ENCODE peak calls at places on chromosome 14, in seven cellular contexts. W is psoas muscle; V is ovary; K is CD4-positive, alpha-beta T cell; P is A549; C is tibial artery; A is neuronal stem cell. M is an unnamed sample.

GRCh38 chr14:73754911-73755360 is 40.8 kb upstream of the PNMA1 start:
- DNase-seq in W (peak), V (peak), K (no peak), P (no peak), C (no peak), A (no peak), M (no peak)

GRCh38 chr14:63178912-63179311 is 25.3 kb upstream of the RHOJ start:
- DNase-seq in W (no peak), V (no peak), K (no peak), P (no peak), C (no peak), A (no peak), M (no peak)

GRCh38 chr14:36976571-36977023 is 195.8 kb downstream of the SLC25A21 start:
- DNase-seq in W (no peak), V (no peak), K (no peak), P (no peak), C (no peak), A (no peak), M (no peak)

GRCh38 chr14:74945852-74946658 is 9.3 kb downstream of the PGF start:
- DNase-seq in W (peak), V (peak), K (peak), P (peak), C (peak), A (peak), M (no peak)

GRCh38 chr14:29800961-29801360 is 126.7 kb downstream of the PRKD1 start:
- DNase-seq in W (no peak), V (no peak), K (no peak), P (no peak), C (no peak), A (no peak), M (no peak)

GRCh38 chr14:54933006-54933405 is 30.4 kb upstream of the GCH1 start:
- DNase-seq in W (no peak), V (no peak), K (no peak), P (no peak), C (no peak), A (no peak), M (no peak)

GRCh38 chr14:91883770-91884169 is 16.4 kb upstream of the TC2N start:
- DNase-seq in W (peak), V (peak), K (no peak), P (no peak), C (peak), A (no peak), M (peak)

GRCh38 chr14:33039321-33039720 is 100.6 kb downstream of the NPAS3 start:
- DNase-seq in W (no peak), V (no peak), K (no peak), P (no peak), C (no peak), A (no peak), M (no peak)

GRCh38 chr14:105325716-105326567 is 11.4 kb downstream of the PACS2 start:
- DNase-seq in W (no peak), V (no peak), K (no peak), P (no peak), C (no peak), A (no peak), M (no peak)

GRCh38 chr14:54208751-54209150 is 188.1 kb upstream of the CDKN3 start:
- DNase-seq in W (no peak), V (no peak), K (no peak), P (no peak), C (no peak), A (no peak), M (no peak)

GRCh38 chr14:65164068-65164824 is 61.9 kb upstream of the MAX start:
- DNase-seq in W (no peak), V (no peak), K (peak), P (peak), C (no peak), A (peak), M (no peak)

GRCh38 chr14:55915464-55915863 is 202.7 kb upstream of the PELI2 start:
- DNase-seq in W (no peak), V (no peak), K (no peak), P (no peak), C (no peak), A (no peak), M (no peak)

GRCh38 chr14:85853996-85854526 is 324.1 kb downstream of the FLRT2 start:
- DNase-seq in W (no peak), V (no peak), K (no peak), P (no peak), C (no peak), A (no peak), M (no peak)

GRCh38 chr14:92039073-92039719 is 663 bp downstream of the TRIP11 start:
- DNase-seq in W (no peak), V (no peak), K (no peak), P (peak), C (no peak), A (peak), M (no peak)

GRCh38 chr14:76928301-76928700 is 100.2 kb downstream of the IRF2BPL start:
- DNase-seq in W (no peak), V (no peak), K (no peak), P (no peak), C (no peak), A (no peak), M (no peak)

GRCh38 chr14:76923422-76924362 is 97.5 kb downstream of the LRRC74A start:
- DNase-seq in W (no peak), V (no peak), K (no peak), P (no peak), C (no peak), A (no peak), M (no peak)

GRCh38 chr14:76924363-76925151 is 98.3 kb downstream of the LRRC74A start:
- DNase-seq in W (no peak), V (peak), K (peak), P (no peak), C (no peak), A (peak), M (no peak)

GRCh38 chr14:76929927-76930326 is 98.6 kb downstream of the IRF2BPL start:
- DNase-seq in W (no peak), V (no peak), K (peak), P (no peak), C (no peak), A (no peak), M (no peak)

GRCh38 chr14:76926521-76927251 is 100.5 kb downstream of the LRRC74A start:
- DNase-seq in W (no peak), V (peak), K (peak), P (no peak), C (peak), A (no peak), M (no peak)
- H3K27ac ChIP-seq in W (no peak), V (peak), K (peak), P (no peak), C (no peak), A (no peak), M (peak)

DNA sequence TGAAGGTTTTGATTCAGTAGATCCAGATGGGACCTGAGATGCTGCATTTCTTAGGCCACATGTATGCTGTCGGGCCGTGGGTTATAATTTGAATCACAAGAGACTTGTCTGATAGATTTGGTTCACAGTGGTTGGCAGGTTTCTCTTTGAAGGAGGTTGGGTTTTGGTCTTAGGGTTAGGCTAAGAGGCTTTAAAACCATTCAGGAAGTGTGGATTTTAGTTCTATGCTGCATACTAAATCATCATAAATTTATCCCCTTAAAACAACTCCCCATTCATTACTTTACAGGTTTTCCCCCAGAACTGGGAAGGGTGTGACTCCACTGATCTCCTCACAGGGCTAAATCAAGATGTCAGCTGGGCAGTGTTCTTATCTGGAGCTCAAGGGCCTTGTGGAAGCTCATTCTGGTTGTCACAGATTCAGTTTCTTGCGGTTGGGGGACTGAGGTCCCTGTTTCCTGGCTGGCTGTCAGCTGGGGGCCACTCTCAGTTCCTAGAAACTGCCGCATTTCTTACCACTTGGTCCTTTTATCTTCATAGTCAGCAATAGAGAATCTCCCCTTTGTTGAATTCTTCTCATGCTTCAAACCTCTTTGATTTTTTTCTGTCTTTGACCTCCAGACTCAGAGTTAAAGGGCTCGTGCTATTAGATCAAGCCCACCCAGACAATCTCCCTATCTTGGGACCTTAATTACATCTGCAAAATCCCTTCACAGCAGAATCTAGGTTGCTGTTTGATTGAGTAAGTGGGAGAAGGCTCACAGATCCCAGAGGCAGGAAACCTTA is 20.6 kb upstream of the PCNX1 start:
- DNase-seq in W (no peak), V (no peak), K (no peak), P (no peak), C (no peak), A (no peak), M (no peak)
- H3K27ac ChIP-seq in W (no peak), V (no peak), K (peak), P (no peak), C (no peak), A (no peak), M (peak)

DNA sequence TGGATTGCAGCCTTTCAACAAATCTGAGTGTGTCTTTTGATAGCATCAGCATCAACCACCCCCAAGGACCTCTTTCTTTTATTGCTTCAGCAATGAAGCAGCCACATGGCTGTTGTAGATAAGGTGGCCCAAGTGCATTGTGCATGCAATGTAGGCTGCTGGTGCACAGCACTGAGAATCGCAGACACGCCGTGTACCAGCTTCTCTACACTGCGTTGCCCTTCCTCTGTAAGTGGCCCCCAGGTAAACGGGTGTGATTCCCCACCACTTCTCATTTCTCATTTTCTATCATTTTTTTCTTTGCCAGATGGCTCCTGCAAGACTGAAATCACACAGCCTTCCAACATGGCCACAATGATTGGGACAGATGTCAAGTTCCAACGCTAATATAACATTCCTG is 191.7 kb downstream of the DAD1 start:
- DNase-seq in W (no peak), V (no peak), K (no peak), P (no peak), C (no peak), A (no peak), M (no peak)
- H3K27ac ChIP-seq in W (no peak), V (no peak), K (no peak), P (no peak), C (no peak), A (no peak), M (no peak)

DNA sequence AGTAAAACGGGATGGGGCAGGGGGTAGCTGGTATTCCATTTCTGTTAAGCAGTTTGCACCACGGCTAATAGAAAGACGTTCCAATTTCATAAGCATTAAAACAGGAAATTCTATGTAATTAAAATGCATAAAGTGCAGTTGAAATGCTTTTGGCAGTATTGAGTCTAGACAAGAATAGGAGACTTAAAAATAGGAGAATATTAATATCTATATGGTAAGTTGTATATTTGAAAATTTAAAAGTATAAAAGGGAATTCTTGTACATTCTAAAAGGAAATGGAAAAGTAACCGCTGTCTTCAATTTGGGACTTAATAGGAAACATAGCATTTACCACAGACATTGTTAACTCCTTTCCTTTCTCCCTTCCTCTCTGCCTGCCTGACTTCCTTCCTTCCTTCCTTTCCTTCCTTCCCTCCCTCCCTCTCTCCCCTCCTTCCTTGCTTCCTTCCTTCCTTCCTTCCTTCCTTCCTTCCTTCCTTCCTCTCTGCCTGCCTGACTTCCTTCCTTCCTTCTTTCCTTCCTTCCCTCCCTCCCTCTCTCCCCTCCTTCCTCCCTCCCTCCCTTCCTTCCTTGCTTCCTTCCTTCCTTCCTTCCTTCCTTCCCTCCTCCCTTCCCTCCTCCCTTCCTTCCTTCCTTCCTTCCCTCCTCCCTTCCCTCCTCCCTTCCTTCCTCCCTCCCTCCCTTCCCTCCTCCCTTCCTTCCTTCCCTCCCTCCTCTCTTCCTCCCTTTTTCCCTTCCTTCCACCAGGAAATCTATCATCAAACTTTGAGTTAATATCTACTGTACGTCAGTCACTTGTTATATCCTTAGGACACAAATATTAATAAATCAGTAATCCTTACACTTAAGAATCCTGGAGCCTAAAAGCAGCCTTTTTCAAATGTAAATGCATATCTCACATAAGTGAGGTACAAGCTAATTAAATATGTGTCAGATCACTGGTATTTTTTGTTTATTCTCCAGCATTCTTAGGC is 1049.3 kb downstream of the GALC start:
- DNase-seq in W (no peak), V (no peak), K (no peak), P (no peak), C (no peak), A (no peak), M (no peak)
- H3K27ac ChIP-seq in W (no peak), V (no peak), K (no peak), P (no peak), C (no peak), A (no peak), M (no peak)

GRCh38 chr14:96363751-96364336 is 518 bp downstream of the GSKIP start:
- DNase-seq in W (peak), V (peak), K (peak), P (peak), C (no peak), A (no peak), M (peak)
- H3K27ac ChIP-seq in W (peak), V (peak), K (peak), P (peak), C (peak), A (no peak), M (peak)

GRCh38 chr14:77058785-77059184 is 30.3 kb upstream of the IRF2BPL start:
- DNase-seq in W (no peak), V (no peak), K (no peak), P (no peak), C (no peak), A (no peak), M (no peak)

GRCh38 chr14:77062261-77062660 is 33.8 kb upstream of the IRF2BPL start:
- DNase-seq in W (no peak), V (no peak), K (no peak), P (no peak), C (peak), A (no peak), M (no peak)

GRCh38 chr14:77058082-77058481 is 29.6 kb upstream of the IRF2BPL start:
- DNase-seq in W (no peak), V (no peak), K (no peak), P (no peak), C (no peak), A (no peak), M (no peak)

GRCh38 chr14:77061630-77062029 is 33.1 kb upstream of the IRF2BPL start:
- DNase-seq in W (no peak), V (no peak), K (no peak), P (no peak), C (peak), A (no peak), M (no peak)

GRCh38 chr14:77059276-77059934 is 30.9 kb upstream of the IRF2BPL start:
- DNase-seq in W (peak), V (no peak), K (peak), P (peak), C (no peak), A (no peak), M (no peak)
- H3K27ac ChIP-seq in W (peak), V (no peak), K (no peak), P (peak), C (no peak), A (no peak), M (no peak)

GRCh38 chr14:70902186-70902585 is 5.1 kb upstream of the PCNX1 start:
- DNase-seq in W (no peak), V (no peak), K (no peak), P (no peak), C (no peak), A (no peak), M (no peak)

GRCh38 chr14:70907172-70907995 is at the start of gene PCNX1:
- DNase-seq in W (peak), V (peak), K (peak), P (peak), C (peak), A (peak), M (peak)

GRCh38 chr14:70906785-70907171 is 481 bp upstream of the PCNX1 start:
- DNase-seq in W (no peak), V (no peak), K (no peak), P (no peak), C (no peak), A (no peak), M (no peak)

GRCh38 chr14:70905316-70905715 is 1.9 kb upstream of the PCNX1 start:
- DNase-seq in W (peak), V (peak), K (no peak), P (no peak), C (no peak), A (no peak), M (no peak)

DNA sequence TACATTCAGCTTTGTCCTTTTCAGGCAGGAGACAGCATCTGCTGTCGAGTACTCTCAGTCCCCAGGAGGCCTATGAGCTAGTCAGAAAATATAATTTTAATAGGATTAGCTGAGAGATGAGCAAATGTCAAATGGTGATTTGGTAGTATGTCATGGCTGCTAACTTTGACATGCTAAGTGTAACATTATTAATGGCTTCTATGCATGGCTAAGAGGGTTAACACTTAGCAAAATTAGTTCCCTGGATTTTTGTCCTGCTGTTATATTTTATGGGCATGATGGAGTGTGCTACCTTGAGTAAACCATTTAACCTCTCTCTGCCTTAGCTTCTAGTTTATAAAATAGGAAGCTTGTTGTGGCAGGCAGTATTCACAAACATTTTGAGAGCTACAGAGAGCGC is 2.9 kb upstream of the PCNX1 start:
- DNase-seq in W (no peak), V (no peak), K (no peak), P (no peak), C (no peak), A (no peak), M (no peak)
- H3K27ac ChIP-seq in W (no peak), V (peak), K (no peak), P (no peak), C (no peak), A (no peak), M (no peak)

DNA sequence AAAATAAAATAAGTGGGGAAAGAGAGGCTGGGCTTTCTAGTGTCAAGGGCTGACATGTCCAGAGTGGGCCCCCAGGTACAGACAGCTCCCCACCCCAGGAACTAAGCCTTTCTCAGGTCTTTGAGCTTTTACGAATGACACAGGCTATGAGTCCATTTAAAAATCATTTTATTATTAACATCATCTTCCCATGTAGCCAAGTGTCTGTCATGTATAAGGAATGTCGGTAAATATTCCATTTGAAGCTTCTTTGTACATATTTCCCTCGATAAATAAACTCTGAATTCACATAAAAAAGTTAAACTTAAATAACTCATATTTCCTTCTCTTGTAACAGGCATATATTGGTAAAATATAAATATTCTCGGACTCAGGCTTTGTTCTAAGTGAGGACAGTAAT is 143.6 kb downstream of the CALM1 start:
- DNase-seq in W (no peak), V (no peak), K (no peak), P (no peak), C (no peak), A (no peak), M (no peak)
- H3K27ac ChIP-seq in W (no peak), V (no peak), K (no peak), P (no peak), C (no peak), A (no peak), M (no peak)

GRCh38 chr14:68501171-68501570 is 291.7 kb downstream of the ZFP36L1 start:
- DNase-seq in W (no peak), V (no peak), K (no peak), P (no peak), C (no peak), A (no peak), M (no peak)
- H3K27ac ChIP-seq in W (no peak), V (no peak), K (no peak), P (no peak), C (no peak), A (no peak), M (no peak)

GRCh38 chr14:101839236-101839635 is 77.7 kb downstream of the PPP2R5C start:
- DNase-seq in W (no peak), V (no peak), K (no peak), P (no peak), C (no peak), A (no peak), M (no peak)
- H3K27ac ChIP-seq in W (no peak), V (no peak), K (peak), P (no peak), C (no peak), A (no peak), M (no peak)

M was measured in suprapubic skin.